ENCODE peak calls at places on chromosomes 11 and 22, in four cellular contexts. F is IMR-90, O is H1, I is mesendoderm. D is an unnamed sample.

GRCh38 chr11:128288368-128288767 is 299.0 kb downstream of the ETS1 start:
- DNase-seq in F (peak), I (peak), O (no peak), D (no peak)

GRCh38 chr22:48167238-48167637 is 1404.8 kb downstream of the TBC1D22A start:
- DNase-seq in I (peak), O (no peak), F (no peak), D (peak)

GRCh38 chr11:61542024-61542461 is 33.5 kb downstream of the LRRC10B start:
- DNase-seq in O (peak), F (no peak), I (no peak), D (peak)

GRCh38 chr11:104126464-104126863 is 37.5 kb downstream of the PDGFD start:
- DNase-seq in I (no peak), F (no peak), O (no peak), D (no peak)

GRCh38 chr11:44633641-44634040 is 68.2 kb downstream of the CD82 start:
- DNase-seq in O (peak), F (no peak), I (peak), D (peak)

GRCh38 chr11:74937696-74938475 is 11.0 kb downstream of the XRRA1 start:
- DNase-seq in O (no peak), F (peak), I (no peak), D (no peak)

GRCh38 chr11:68340003-68340767 is 27.8 kb downstream of the LRP5 start:
- DNase-seq in I (no peak), F (no peak), O (no peak), D (no peak)

GRCh38 chr11:17599460-17599925 is 52.4 kb downstream of the OTOG start:
- DNase-seq in F (no peak), O (no peak), I (no peak), D (no peak)

GRCh38 chr22:30705710-30706651 is 11.3 kb downstream of the OSBP2 start:
- DNase-seq in I (peak), O (no peak), F (peak), D (no peak)

GRCh38 chr22:42646569-42647525 is 2.3 kb downstream of the CYB5R3 start:
- DNase-seq in F (no peak), O (no peak), I (no peak), D (no peak)

GRCh38 chr11:126732981-126733380 is 267.6 kb downstream of the KIRREL3 start:
- DNase-seq in O (no peak), F (no peak), I (no peak), D (no peak)

GRCh38 chr11:61485080-61485479 is 23.5 kb upstream of the LRRC10B start:
- DNase-seq in O (no peak), I (no peak), F (no peak), D (no peak)

GRCh38 chr22:25202290-25202921 is 2.7 kb downstream of the CRYBB3 start:
- DNase-seq in O (peak), I (peak), F (peak), D (peak)

DNA sequence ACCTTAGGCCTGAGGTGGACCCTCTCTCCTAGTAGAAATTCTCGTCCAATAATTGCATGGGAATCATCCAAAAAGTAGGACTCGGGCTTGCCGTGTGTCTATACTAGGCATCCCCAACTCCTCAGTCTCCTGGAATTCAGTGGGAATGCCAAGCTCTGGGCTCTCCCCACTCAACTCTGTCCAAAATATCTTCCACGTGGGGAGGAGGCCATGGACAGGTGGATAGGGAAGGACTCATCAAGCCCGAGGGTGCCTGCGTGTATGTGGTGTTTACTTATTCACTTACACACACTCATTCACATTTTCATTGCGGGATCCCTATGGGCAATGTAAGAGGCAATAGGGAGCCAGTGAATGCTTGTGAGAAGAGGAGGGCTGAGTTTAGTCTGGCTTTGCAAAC is 383.3 kb downstream of the MN1 start:
- DNase-seq in F (no peak), O (no peak), I (no peak), D (no peak)
- H2AK5ac ChIP-seq in F (peak), O (no peak), I (peak), D (no peak)

GRCh38 chr11:34654491-34655334 is 33.8 kb downstream of the EHF start:
- DNase-seq in I (peak), F (peak), O (no peak), D (peak)

GRCh38 chr11:34658071-34659015 is 37.5 kb downstream of the EHF start:
- DNase-seq in F (no peak), O (no peak), I (no peak), D (no peak)

GRCh38 chr11:34656062-34656720 is 35.3 kb downstream of the EHF start:
- DNase-seq in I (no peak), F (peak), O (no peak), D (no peak)

GRCh38 chr11:34655335-34656008 is 34.6 kb downstream of the EHF start:
- DNase-seq in F (peak), O (no peak), I (no peak), D (no peak)

DNA sequence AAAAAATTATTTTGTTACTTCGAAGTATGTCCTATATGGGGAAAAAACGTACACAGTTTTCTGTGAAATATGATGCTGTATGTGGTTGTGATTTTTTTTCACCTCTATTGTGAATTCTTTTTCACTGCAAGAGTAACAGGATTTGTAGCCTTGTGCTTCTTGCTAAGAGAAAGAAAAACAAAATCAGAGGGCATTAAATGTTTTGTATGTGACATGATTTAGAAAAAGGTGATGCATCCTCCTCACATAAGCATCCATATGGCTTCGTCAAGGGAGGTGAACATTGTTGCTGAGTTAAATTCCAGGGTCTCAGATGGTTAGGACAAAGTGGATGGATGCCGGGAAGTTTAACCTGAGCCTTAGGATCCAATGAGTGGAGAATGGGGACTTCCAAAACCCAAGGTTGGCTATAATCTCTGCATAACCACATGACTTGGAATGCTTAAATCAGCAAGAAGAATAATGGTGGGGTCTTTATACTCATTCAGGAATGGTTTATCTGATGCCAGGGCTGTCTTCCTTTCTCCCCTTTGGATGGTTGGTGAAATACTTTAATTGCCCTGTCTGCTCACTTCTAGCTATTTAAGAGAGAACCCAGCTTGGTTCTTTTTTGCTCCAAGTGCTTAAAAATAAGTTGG is 38.3 kb downstream of the EHF start:
- DNase-seq in O (no peak), F (no peak), I (no peak), D (no peak)
- H4K5ac ChIP-seq in O (no peak), F (no peak), I (no peak), D (no peak)

GRCh38 chr11:16089481-16089880 is 266.9 kb downstream of the SOX6 start:
- DNase-seq in O (no peak), F (no peak), I (no peak), D (no peak)
- H2AK5ac ChIP-seq in O (no peak), F (no peak), I (no peak), D (no peak)

GRCh38 chr11:12897867-12898266 is 111.2 kb upstream of the RASSF10 start:
- DNase-seq in F (no peak), I (no peak), O (no peak), D (no peak)

GRCh38 chr11:12890476-12890875 is 118.6 kb upstream of the RASSF10 start:
- DNase-seq in F (peak), I (no peak), O (no peak), D (no peak)

GRCh38 chr11:12889243-12889642 is 119.9 kb upstream of the RASSF10 start:
- DNase-seq in O (no peak), I (no peak), F (peak), D (no peak)

GRCh38 chr11:12897390-12897789 is 111.7 kb upstream of the RASSF10 start:
- DNase-seq in F (no peak), I (no peak), O (no peak), D (no peak)

DNA sequence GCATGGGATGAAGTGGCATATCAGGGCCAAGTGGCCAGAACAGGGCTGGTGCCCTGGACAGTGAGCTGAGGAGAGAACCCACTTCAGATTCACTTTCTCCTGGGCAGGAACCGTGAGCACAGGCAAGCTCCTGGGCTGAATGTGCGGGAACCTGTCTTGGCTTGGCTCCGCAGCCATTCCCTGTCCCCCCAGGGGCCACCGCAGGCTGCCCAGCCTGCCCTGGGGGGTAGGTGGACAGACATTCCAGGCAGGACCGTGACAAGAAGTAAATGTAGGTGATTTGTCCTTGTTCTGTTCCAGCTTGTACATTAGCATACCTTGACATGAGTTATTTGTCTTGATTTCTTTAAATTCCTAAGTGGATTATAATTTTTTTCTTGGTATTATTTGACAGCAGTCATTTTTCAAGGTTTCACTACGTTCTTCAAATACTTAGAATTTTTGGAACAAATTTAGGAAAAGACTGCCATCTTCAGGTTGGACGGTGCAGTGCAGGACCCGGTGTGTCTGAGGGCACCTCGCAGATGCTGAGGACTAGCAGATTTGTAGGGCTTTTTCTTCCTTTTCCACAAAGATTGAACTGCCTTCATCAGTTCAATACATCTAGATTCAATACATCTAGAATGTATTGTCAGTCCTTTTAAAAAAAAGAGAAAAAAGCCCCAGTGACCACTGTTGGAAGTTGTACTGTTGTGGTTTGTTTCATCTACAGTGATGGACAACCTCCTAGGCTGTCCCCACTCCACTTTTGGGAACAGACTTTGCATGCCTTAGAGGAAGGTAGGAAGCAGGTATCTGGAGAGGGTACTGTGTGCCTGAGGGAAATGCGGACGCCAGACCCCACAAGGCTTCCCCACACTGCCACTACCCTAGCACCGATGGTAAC is 115.1 kb upstream of the RASSF10 start:
- DNase-seq in F (peak), I (peak), O (peak), D (peak)
- H4K5ac ChIP-seq in F (peak), I (no peak), O (no peak), D (no peak)

GRCh38 chr11:123170929-123171328 is 24.1 kb downstream of the CLMP start:
- DNase-seq in I (no peak), F (no peak), O (no peak), D (no peak)
- H2AK5ac ChIP-seq in I (peak), F (peak), O (no peak), D (no peak)

DNA sequence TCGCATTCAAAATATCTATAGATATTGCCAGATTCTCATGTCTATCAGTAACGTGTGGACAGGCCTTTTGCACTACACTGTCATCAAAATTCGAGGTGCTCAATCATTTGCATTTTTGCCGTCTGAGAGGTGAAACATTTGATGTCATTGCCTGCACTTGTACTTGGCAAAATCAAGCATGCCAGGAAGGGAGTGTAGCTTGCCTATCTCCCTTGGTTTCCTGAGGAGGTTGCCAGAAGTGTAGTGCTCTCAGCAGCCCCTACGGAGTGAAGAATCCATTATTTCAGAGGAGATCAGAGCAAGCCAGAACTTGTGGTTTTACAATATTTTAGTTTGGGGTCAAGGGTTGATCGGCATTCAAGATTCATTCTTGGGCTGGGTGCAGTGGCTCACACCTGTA is 30.2 kb upstream of the APOL5 start:
- DNase-seq in F (no peak), O (no peak), I (no peak), D (no peak)
- H4K5ac ChIP-seq in F (no peak), O (no peak), I (no peak), D (no peak)

GRCh38 chr22:41367039-41367679 is 14.6 kb upstream of the TEF start:
- DNase-seq in I (peak), O (peak), F (peak), D (peak)
- H2AK5ac ChIP-seq in I (no peak), O (peak), F (peak), D (no peak)

GRCh38 chr11:122165972-122166371 is 50.0 kb upstream of the BLID start:
- DNase-seq in O (no peak), I (no peak), F (no peak), D (no peak)
- H4K5ac ChIP-seq in O (no peak), I (no peak), F (peak), D (no peak)

GRCh38 chr22:37843746-37844089 is 416 bp downstream of the ANKRD54 start:
- DNase-seq in F (peak), O (no peak), I (no peak), D (no peak)
- H2AK5ac ChIP-seq in F (no peak), O (no peak), I (no peak), D (no peak)

D was measured in H9.